ENCODE peak calls at places on chromosomes 13 and 19, in five cellular contexts. Z, S, N, R and P are unnamed samples.

GRCh38 chr13:20772401-20773131 is 1.2 kb downstream of the EEF1AKMT1 start:
- DNase-seq in Z (no peak), S (no peak), N (no peak), R (no peak), P (no peak)

GRCh38 chr19:4916292-4917082 is 7.2 kb downstream of the UHRF1 start:
- DNase-seq in Z (no peak), S (no peak), N (no peak), R (no peak), P (no peak)

GRCh38 chr13:70630247-70630646 is 522.0 kb upstream of the KLHL1 start:
- DNase-seq in Z (no peak), S (no peak), N (no peak), R (no peak), P (no peak)

GRCh38 chr19:38024991-38025716 is 118.1 kb downstream of the SIPA1L3 start:
- DNase-seq in Z (peak), S (no peak), N (no peak), R (no peak), P (no peak)

GRCh38 chr19:9735986-9736385 is 32.6 kb downstream of the ZNF846 start:
- DNase-seq in Z (no peak), S (no peak), N (no peak), R (no peak), P (no peak)

GRCh38 chr13:46637213-46637612 is 84.2 kb downstream of the LRCH1 start:
- DNase-seq in Z (no peak), S (no peak), N (no peak), R (no peak), P (no peak)

GRCh38 chr13:23709521-23709920 is 139.3 kb downstream of the TNFRSF19 start:
- DNase-seq in Z (no peak), S (no peak), N (no peak), R (no peak), P (no peak)

GRCh38 chr19:17159466-17160393 is 55.4 kb upstream of the USE1 start:
- DNase-seq in Z (no peak), S (no peak), N (no peak), R (no peak), P (no peak)

GRCh38 chr19:18157465-18158063 is 4.6 kb downstream of the PIK3R2 start:
- DNase-seq in Z (peak), S (no peak), N (no peak), R (no peak), P (no peak)

GRCh38 chr13:99415014-99415650 is 86.1 kb upstream of the TM9SF2 start:
- DNase-seq in Z (no peak), S (no peak), N (no peak), R (no peak), P (no peak)

DNA sequence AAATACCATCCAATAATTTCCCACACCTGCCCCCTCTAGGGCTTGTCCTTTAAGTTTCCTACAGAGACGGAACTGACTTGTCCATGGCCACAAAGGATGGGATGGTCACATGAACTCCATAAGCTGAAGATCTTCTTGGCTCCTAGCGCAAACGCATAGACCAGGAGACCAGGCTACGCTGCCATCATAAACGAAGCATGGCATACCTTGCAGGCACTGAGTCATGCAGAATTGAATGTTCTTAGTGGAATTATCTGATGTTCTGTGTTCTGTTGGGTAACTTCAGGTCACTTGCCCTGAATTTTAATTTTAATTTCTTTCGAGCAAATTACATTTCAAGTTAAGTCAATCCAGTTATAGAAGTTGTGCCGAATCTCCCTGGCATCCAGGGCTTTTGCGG is 96.4 kb upstream of the STARD13 start:
- DNase-seq in Z (no peak), S (no peak), N (no peak), R (no peak), P (no peak)
- TF ChIP-seq POLR2A in Z (no peak), S (no peak), N (no peak), R (no peak), P (no peak)

DNA sequence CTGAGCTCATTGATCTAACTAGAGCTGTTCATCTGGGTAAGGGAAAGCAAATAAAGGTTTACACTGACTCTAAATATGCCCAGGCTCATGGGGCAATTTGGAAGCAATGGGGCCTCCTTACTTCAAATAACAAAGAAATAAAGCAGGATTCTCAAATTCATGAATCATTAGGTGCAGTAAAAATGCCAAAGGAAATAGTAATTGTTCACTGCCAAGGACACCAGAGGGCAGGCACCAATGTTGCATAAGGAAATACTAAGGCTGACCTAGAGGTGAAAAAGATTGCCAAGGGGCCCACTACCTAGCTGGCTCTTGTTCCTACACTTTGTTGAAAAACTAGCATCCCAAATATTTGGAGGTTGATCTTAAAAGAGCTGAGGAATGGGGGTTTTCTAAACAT is 1686.7 kb upstream of the MIR17HG start:
- DNase-seq in Z (no peak), S (no peak), N (no peak), R (no peak), P (no peak)
- TF ChIP-seq POLR2A in Z (no peak), S (no peak), N (no peak), R (no peak), P (no peak)

GRCh38 chr19:14416743-14417214 is 2.4 kb downstream of the DDX39A start:
- DNase-seq in Z (no peak), S (no peak), N (no peak), R (no peak), P (no peak)
- TF ChIP-seq POLR2A in Z (no peak), S (no peak), N (no peak), R (no peak), P (no peak)

DNA sequence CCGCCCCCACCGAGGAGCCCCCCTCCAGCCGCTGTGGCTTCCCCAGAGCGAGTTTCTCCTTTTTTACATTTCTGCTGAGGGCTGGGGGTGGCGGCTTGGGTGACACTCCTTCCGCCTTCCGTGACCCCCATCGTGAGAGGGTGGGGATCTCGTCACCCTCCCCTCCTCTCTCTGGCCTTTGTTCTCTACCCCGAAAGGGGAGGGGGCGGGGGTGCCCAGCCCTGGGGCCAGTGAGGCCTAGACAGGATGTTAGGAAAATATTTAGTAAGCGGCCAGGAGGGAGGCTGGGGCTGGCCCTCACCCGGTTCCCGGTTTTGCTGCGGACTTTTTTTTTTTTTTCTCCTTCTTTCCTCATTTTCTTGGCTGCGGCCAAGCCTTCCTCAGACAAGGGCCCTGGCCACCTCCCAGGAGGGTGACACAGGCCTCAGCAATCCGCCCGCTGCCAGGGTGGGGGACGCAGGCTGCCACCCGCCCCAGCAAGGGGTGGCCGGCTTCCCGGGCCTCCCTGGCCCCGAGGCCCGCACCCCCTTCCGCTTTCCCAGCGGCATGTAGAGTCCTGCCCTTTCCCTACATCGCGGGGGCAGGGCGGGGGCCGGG is 3.9 kb downstream of the MIDN start:
- DNase-seq in Z (peak), S (peak), N (peak), R (peak), P (peak)
- TF ChIP-seq POLR2A in Z (no peak), S (no peak), N (no peak), R (no peak), P (peak)

GRCh38 chr19:54168174-54168917 is 4.6 kb downstream of the TMC4 start:
- DNase-seq in Z (peak), S (peak), N (peak), R (peak), P (peak)

GRCh38 chr19:54173951-54174817 is 1.2 kb upstream of the TMC4 start:
- DNase-seq in Z (no peak), S (no peak), N (no peak), R (no peak), P (no peak)

GRCh38 chr19:54172413-54172763 is 572 bp downstream of the TMC4 start:
- DNase-seq in Z (no peak), S (no peak), N (no peak), R (no peak), P (no peak)

GRCh38 chr19:54169149-54169731 is 3.7 kb downstream of the TMC4 start:
- DNase-seq in Z (no peak), S (no peak), N (no peak), R (no peak), P (no peak)

GRCh38 chr19:54172764-54173699 is at the start of gene TMC4:
- DNase-seq in Z (no peak), S (peak), N (no peak), R (no peak), P (peak)
- TF ChIP-seq POLR2A in Z (no peak), S (no peak), N (no peak), R (no peak), P (peak)

DNA sequence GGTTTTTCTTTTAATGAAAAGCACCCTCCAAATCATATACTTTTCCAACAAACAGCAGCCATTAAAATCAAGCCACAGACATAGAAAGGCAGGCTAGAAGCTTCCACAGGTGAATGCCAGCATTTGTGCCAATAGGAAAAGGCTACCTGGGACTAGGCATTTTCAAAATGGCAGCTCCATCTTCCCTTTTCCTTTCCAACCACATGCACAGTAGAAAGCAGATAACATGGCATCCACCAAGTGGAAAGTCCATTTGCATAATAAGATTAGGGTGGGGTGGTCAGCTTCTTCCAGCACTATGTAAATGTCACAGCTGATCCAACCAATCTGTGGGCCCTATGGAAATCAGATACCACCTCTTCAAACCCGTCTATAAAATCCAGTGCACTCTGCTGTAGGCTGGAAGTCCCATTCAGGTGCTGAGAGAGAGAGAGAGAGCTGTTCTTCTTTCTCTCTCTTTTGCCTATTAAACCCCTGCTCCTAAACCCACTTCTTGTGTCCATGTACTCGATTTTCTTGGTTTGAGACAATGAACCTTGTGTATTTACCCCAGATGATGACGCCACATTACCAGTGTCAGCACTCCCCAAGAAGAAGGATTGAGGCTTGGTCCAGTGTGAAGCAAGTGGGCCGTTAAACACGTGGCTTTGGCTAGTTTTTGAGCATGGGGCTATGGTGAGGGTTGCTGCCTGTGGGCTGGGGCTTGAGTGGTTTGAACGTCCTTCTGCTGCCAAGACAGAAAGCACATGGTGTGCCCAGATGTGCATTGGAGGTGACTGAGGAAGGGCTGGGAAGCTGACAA is 24.2 kb upstream of the IGFL1 start:
- DNase-seq in Z (no peak), S (no peak), N (no peak), R (no peak), P (no peak)
- TF ChIP-seq POLR2A in Z (no peak), S (no peak), N (no peak), R (no peak), P (no peak)

GRCh38 chr19:41869374-41869955 is 7.6 kb upstream of the CD79A start:
- DNase-seq in Z (no peak), S (no peak), N (no peak), R (no peak), P (no peak)
- TF ChIP-seq POLR2A in Z (no peak), S (no peak), N (no peak), R (no peak), P (no peak)

GRCh38 chr19:12723643-12724426 is at the start of gene TNPO2:
- DNase-seq in Z (peak), S (peak), N (peak), R (no peak), P (peak)

GRCh38 chr19:12723383-12723642 is 419 bp downstream of the TNPO2 start:
- DNase-seq in Z (no peak), S (no peak), N (no peak), R (no peak), P (no peak)

GRCh38 chr19:12721656-12722565 is 1.8 kb downstream of the TNPO2 start:
- DNase-seq in Z (peak), S (peak), N (peak), R (no peak), P (peak)

GRCh38 chr19:12720851-12721655 is 2.7 kb downstream of the TNPO2 start:
- DNase-seq in Z (peak), S (no peak), N (no peak), R (no peak), P (peak)

GRCh38 chr19:12722566-12723382 is 958 bp downstream of the TNPO2 start:
- DNase-seq in Z (peak), S (peak), N (peak), R (peak), P (peak)
- TF ChIP-seq POLR2A in Z (no peak), S (peak), N (no peak), R (no peak), P (peak)

GRCh38 chr19:47036233-47036651 is 12.2 kb downstream of the TMEM160 start:
- DNase-seq in Z (no peak), S (peak), N (no peak), R (no peak), P (peak)

GRCh38 chr19:47037766-47038165 is 10.7 kb downstream of the TMEM160 start:
- DNase-seq in Z (no peak), S (no peak), N (no peak), R (no peak), P (no peak)

GRCh38 chr19:47035495-47036232 is 12.8 kb downstream of the TMEM160 start:
- DNase-seq in Z (peak), S (peak), N (peak), R (peak), P (peak)

GRCh38 chr19:47040869-47041268 is 7.6 kb downstream of the TMEM160 start:
- DNase-seq in Z (no peak), S (no peak), N (no peak), R (no peak), P (no peak)

DNA sequence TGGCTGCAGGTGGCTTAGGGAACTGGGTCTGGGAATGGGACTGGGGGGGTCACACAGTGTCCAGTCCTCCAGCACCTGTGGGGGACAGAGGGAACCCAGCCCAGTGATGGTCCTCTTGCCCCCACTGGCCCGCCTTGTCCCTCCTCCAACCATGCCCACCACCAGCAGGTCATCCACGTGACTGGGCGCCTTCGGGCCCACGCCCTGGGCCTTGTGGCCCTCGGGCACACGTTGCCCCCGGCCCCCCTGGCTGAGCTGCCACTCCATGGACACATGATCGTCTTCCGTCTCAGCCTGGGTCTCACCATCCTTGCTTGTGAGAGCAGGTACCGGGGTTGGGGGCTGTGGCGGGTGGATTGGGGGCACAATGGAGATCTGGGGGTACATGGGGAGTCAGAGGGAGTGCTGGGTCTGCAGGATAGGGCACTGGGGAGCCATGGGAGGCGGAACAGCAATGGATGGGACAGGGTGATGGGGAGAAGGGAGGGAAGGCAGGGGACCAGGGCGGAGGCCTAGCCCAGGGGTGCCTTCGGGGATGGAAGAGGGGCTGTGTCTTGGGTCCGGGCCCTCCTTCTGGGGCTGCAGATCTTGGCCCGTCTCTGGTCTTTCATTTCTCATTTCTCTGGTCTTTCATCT is 9.1 kb downstream of the TMEM160 start:
- DNase-seq in Z (no peak), S (no peak), N (no peak), R (no peak), P (no peak)
- TF ChIP-seq POLR2A in Z (no peak), S (no peak), N (no peak), R (no peak), P (no peak)